ENCODE peak calls at places on chromosomes 3 and 15, in six cellular contexts. One of them, this sample, is unnamed.

GRCh38 chr15:42137461-42138261 is 18.8 kb downstream of the PLA2G4F start:
- DNase-seq in activated T-helper 1 cell treated with Interleukin-2 at 50 U/mL for 16 hours: no peak
- DNase-seq in foreskin keratinocyte: peak; percentile 52
- DNase-seq in NCI-H1105: peak; percentile 54
- DNase-seq in mesothelial cell of epicardium: no peak
- DNase-seq in left colon: no peak
- DNase-seq in this sample: peak; percentile 35

GRCh38 chr15:101371081-101371480 is 76.0 kb upstream of the SNRPA1 start:
- DNase-seq in activated T-helper 1 cell treated with Interleukin-2 at 50 U/mL for 16 hours: no peak
- DNase-seq in foreskin keratinocyte: no peak
- DNase-seq in NCI-H1105: no peak
- DNase-seq in mesothelial cell of epicardium: no peak
- DNase-seq in left colon: no peak
- DNase-seq in this sample: no peak

GRCh38 chr15:39553947-39554731 is 26.7 kb upstream of the THBS1 start:
- DNase-seq in activated T-helper 1 cell treated with Interleukin-2 at 50 U/mL for 16 hours: no peak
- DNase-seq in foreskin keratinocyte: no peak
- DNase-seq in NCI-H1105: peak; percentile 81
- DNase-seq in mesothelial cell of epicardium: no peak
- DNase-seq in left colon: peak; percentile 61
- DNase-seq in this sample: no peak

GRCh38 chr15:60932051-60932915 is 296.8 kb downstream of the RORA start:
- DNase-seq in activated T-helper 1 cell treated with Interleukin-2 at 50 U/mL for 16 hours: peak; percentile 41
- DNase-seq in foreskin keratinocyte: peak; percentile 93
- DNase-seq in NCI-H1105: no peak
- DNase-seq in mesothelial cell of epicardium: no peak
- DNase-seq in left colon: no peak
- DNase-seq in this sample: no peak

GRCh38 chr3:16251316-16252085 is 13.2 kb downstream of the DPH3 start:
- DNase-seq in activated T-helper 1 cell treated with Interleukin-2 at 50 U/mL for 16 hours: no peak
- DNase-seq in foreskin keratinocyte: no peak
- DNase-seq in NCI-H1105: no peak
- DNase-seq in mesothelial cell of epicardium: no peak
- DNase-seq in left colon: no peak
- DNase-seq in this sample: no peak

GRCh38 chr3:129838086-129838485 is 55.4 kb downstream of the TMCC1 start:
- DNase-seq in activated T-helper 1 cell treated with Interleukin-2 at 50 U/mL for 16 hours: no peak
- DNase-seq in foreskin keratinocyte: no peak
- DNase-seq in NCI-H1105: no peak
- DNase-seq in mesothelial cell of epicardium: no peak
- DNase-seq in left colon: no peak
- DNase-seq in this sample: no peak

GRCh38 chr3:195249057-195249770 is 21.7 kb downstream of the XXYLT1 start:
- DNase-seq in activated T-helper 1 cell treated with Interleukin-2 at 50 U/mL for 16 hours: no peak
- DNase-seq in foreskin keratinocyte: no peak
- DNase-seq in NCI-H1105: no peak
- DNase-seq in mesothelial cell of epicardium: no peak
- DNase-seq in left colon: no peak
- DNase-seq in this sample: peak; percentile 3

GRCh38 chr3:47475029-47475569 is 642 bp downstream of the SCAP start:
- DNase-seq in activated T-helper 1 cell treated with Interleukin-2 at 50 U/mL for 16 hours: no peak
- DNase-seq in foreskin keratinocyte: peak; percentile 30
- DNase-seq in NCI-H1105: no peak
- DNase-seq in mesothelial cell of epicardium: no peak
- DNase-seq in left colon: peak; percentile 30
- DNase-seq in this sample: peak; percentile 12

GRCh38 chr15:43483306-43484128 is 9.4 kb downstream of the TP53BP1 start:
- DNase-seq in activated T-helper 1 cell treated with Interleukin-2 at 50 U/mL for 16 hours: no peak
- DNase-seq in foreskin keratinocyte: no peak
- DNase-seq in NCI-H1105: no peak
- DNase-seq in mesothelial cell of epicardium: no peak
- DNase-seq in left colon: no peak
- DNase-seq in this sample: no peak

GRCh38 chr3:33091746-33092145 is 5.2 kb downstream of the GLB1 start:
- DNase-seq in activated T-helper 1 cell treated with Interleukin-2 at 50 U/mL for 16 hours: no peak
- DNase-seq in foreskin keratinocyte: no peak
- DNase-seq in NCI-H1105: no peak
- DNase-seq in mesothelial cell of epicardium: no peak
- DNase-seq in left colon: no peak
- DNase-seq in this sample: no peak

GRCh38 chr15:74830868-74831267 is 4.4 kb downstream of the CPLX3 start:
- DNase-seq in activated T-helper 1 cell treated with Interleukin-2 at 50 U/mL for 16 hours: no peak
- DNase-seq in foreskin keratinocyte: no peak
- DNase-seq in NCI-H1105: no peak
- DNase-seq in mesothelial cell of epicardium: no peak
- DNase-seq in left colon: no peak
- DNase-seq in this sample: no peak

GRCh38 chr3:133271491-133271890 is 128.4 kb upstream of the BFSP2 start:
- DNase-seq in activated T-helper 1 cell treated with Interleukin-2 at 50 U/mL for 16 hours: no peak
- DNase-seq in foreskin keratinocyte: peak; percentile 37
- DNase-seq in NCI-H1105: no peak
- DNase-seq in mesothelial cell of epicardium: no peak
- DNase-seq in left colon: no peak
- DNase-seq in this sample: no peak

GRCh38 chr3:186570941-186571643 is 572 bp downstream of the DNAJB11 start:
- DNase-seq in activated T-helper 1 cell treated with Interleukin-2 at 50 U/mL for 16 hours: no peak
- DNase-seq in foreskin keratinocyte: no peak
- DNase-seq in NCI-H1105: no peak
- DNase-seq in mesothelial cell of epicardium: no peak
- DNase-seq in left colon: peak; percentile 18
- DNase-seq in this sample: no peak

GRCh38 chr3:55629432-55629831 is 142.3 kb upstream of the WNT5A start:
- DNase-seq in activated T-helper 1 cell treated with Interleukin-2 at 50 U/mL for 16 hours: no peak
- DNase-seq in foreskin keratinocyte: no peak
- DNase-seq in NCI-H1105: peak; percentile 41
- DNase-seq in mesothelial cell of epicardium: no peak
- DNase-seq in left colon: peak; percentile 95
- DNase-seq in this sample: no peak

GRCh38 chr15:39710681-39711080 is 72.0 kb downstream of the FSIP1 start:
- DNase-seq in activated T-helper 1 cell treated with Interleukin-2 at 50 U/mL for 16 hours: no peak
- DNase-seq in foreskin keratinocyte: peak; percentile 8
- DNase-seq in NCI-H1105: no peak
- DNase-seq in mesothelial cell of epicardium: no peak
- DNase-seq in left colon: no peak
- DNase-seq in this sample: no peak